ENCODE peak calls at places on chromosomes 5 and 9, in five cellular contexts. One of them, this sample, is unnamed.

GRCh38 chr9:136756836-136757235 is 1.2 kb downstream of the LCN8 start:
- DNase-seq in endothelial cell: no peak
- DNase-seq in HFF-Myc: no peak
- DNase-seq in IMR-90: no peak
- DNase-seq in NCI-H345: no peak
- DNase-seq in this sample: no peak

GRCh38 chr9:89505795-89506385 is 8.0 kb upstream of the SEMA4D start:
- DNase-seq in endothelial cell: no peak
- DNase-seq in HFF-Myc: no peak
- DNase-seq in IMR-90: no peak
- DNase-seq in NCI-H345: peak
- DNase-seq in this sample: peak

GRCh38 chr5:64767959-64768357 is 533 bp downstream of the SREK1IP1 start:
- DNase-seq in endothelial cell: no peak
- DNase-seq in HFF-Myc: no peak
- DNase-seq in IMR-90: peak
- DNase-seq in NCI-H345: no peak
- DNase-seq in this sample: peak

GRCh38 chr5:120449501-120449900 is 14.6 kb upstream of the PRR16 start:
- DNase-seq in endothelial cell: no peak
- DNase-seq in HFF-Myc: no peak
- DNase-seq in IMR-90: peak
- DNase-seq in NCI-H345: no peak
- DNase-seq in this sample: no peak

GRCh38 chr5:7794301-7794700 is 56.6 kb downstream of the CFAP90 start:
- DNase-seq in endothelial cell: no peak
- DNase-seq in HFF-Myc: no peak
- DNase-seq in IMR-90: no peak
- DNase-seq in NCI-H345: no peak
- DNase-seq in this sample: no peak

GRCh38 chr9:73437758-73438157 is 286.1 kb downstream of the ANXA1 start:
- DNase-seq in endothelial cell: no peak
- DNase-seq in HFF-Myc: no peak
- DNase-seq in IMR-90: no peak
- DNase-seq in NCI-H345: no peak
- DNase-seq in this sample: no peak

GRCh38 chr9:128309551-128309950 is 12.7 kb downstream of the TRUB2 start:
- DNase-seq in endothelial cell: no peak
- DNase-seq in HFF-Myc: no peak
- DNase-seq in IMR-90: no peak
- DNase-seq in NCI-H345: no peak
- DNase-seq in this sample: no peak

GRCh38 chr9:81892440-81892839 is 35.8 kb upstream of the SPATA31D4 start:
- DNase-seq in endothelial cell: no peak
- DNase-seq in HFF-Myc: no peak
- DNase-seq in IMR-90: no peak
- DNase-seq in NCI-H345: no peak
- DNase-seq in this sample: no peak

GRCh38 chr9:95341262-95342011 is 23.9 kb upstream of the FANCC start:
- DNase-seq in endothelial cell: no peak
- DNase-seq in HFF-Myc: no peak
- DNase-seq in IMR-90: peak
- DNase-seq in NCI-H345: no peak
- DNase-seq in this sample: no peak

GRCh38 chr5:14328144-14328543 is 185.0 kb downstream of the TRIO start:
- DNase-seq in endothelial cell: no peak
- DNase-seq in HFF-Myc: no peak
- DNase-seq in IMR-90: no peak
- DNase-seq in NCI-H345: no peak
- DNase-seq in this sample: no peak

GRCh38 chr9:129580211-129580915 is 40.5 kb downstream of the C9orf50 start:
- DNase-seq in endothelial cell: no peak
- DNase-seq in HFF-Myc: no peak
- DNase-seq in IMR-90: no peak
- DNase-seq in NCI-H345: no peak
- DNase-seq in this sample: no peak

GRCh38 chr9:100474082-100474949 is 1.4 kb downstream of the TMEFF1 start:
- DNase-seq in endothelial cell: peak
- DNase-seq in HFF-Myc: no peak
- DNase-seq in IMR-90: no peak
- DNase-seq in NCI-H345: no peak
- DNase-seq in this sample: no peak

GRCh38 chr9:129891519-129891918 is 56.3 kb downstream of the USP20 start:
- DNase-seq in endothelial cell: no peak
- DNase-seq in HFF-Myc: no peak
- DNase-seq in IMR-90: no peak
- DNase-seq in NCI-H345: no peak
- DNase-seq in this sample: no peak

GRCh38 chr5:139635606-139636206 is 12.4 kb upstream of the CXXC5 start:
- DNase-seq in endothelial cell: peak
- DNase-seq in HFF-Myc: peak
- DNase-seq in IMR-90: peak
- DNase-seq in NCI-H345: peak
- DNase-seq in this sample: no peak

GRCh38 chr5:86565197-86565789 is 52.4 kb upstream of the COX7C start:
- DNase-seq in endothelial cell: no peak
- DNase-seq in HFF-Myc: no peak
- DNase-seq in IMR-90: no peak
- DNase-seq in NCI-H345: no peak
- DNase-seq in this sample: no peak

GRCh38 chr5:75651575-75651974 is 40.3 kb downstream of the ANKDD1B start:
- DNase-seq in endothelial cell: no peak
- DNase-seq in HFF-Myc: no peak
- DNase-seq in IMR-90: no peak
- DNase-seq in NCI-H345: no peak
- DNase-seq in this sample: no peak

GRCh38 chr5:87169300-87169991 is 98.2 kb upstream of the RASA1 start:
- DNase-seq in endothelial cell: no peak
- DNase-seq in HFF-Myc: no peak
- DNase-seq in IMR-90: peak
- DNase-seq in NCI-H345: no peak
- DNase-seq in this sample: no peak

GRCh38 chr9:69590241-69590640 is 81.9 kb downstream of the APBA1 start:
- DNase-seq in endothelial cell: no peak
- DNase-seq in HFF-Myc: no peak
- DNase-seq in IMR-90: no peak
- DNase-seq in NCI-H345: no peak
- DNase-seq in this sample: no peak

GRCh38 chr9:135101068-135101410 is 13.6 kb downstream of the OLFM1 start:
- DNase-seq in endothelial cell: no peak
- DNase-seq in HFF-Myc: no peak
- DNase-seq in IMR-90: no peak
- DNase-seq in NCI-H345: no peak
- DNase-seq in this sample: no peak

GRCh38 chr5:17151686-17152085 is 65.7 kb upstream of the BASP1 start:
- DNase-seq in endothelial cell: no peak
- DNase-seq in HFF-Myc: no peak
- DNase-seq in IMR-90: peak
- DNase-seq in NCI-H345: no peak
- DNase-seq in this sample: no peak

GRCh38 chr5:126769703-126770102 is 7.2 kb upstream of the LMNB1 start:
- DNase-seq in endothelial cell: no peak
- DNase-seq in HFF-Myc: no peak
- DNase-seq in IMR-90: no peak
- DNase-seq in NCI-H345: no peak
- DNase-seq in this sample: no peak

GRCh38 chr5:138663009-138663408 is 87.8 kb upstream of the HSPA9 start:
- DNase-seq in endothelial cell: no peak
- DNase-seq in HFF-Myc: no peak
- DNase-seq in IMR-90: no peak
- DNase-seq in NCI-H345: peak
- DNase-seq in this sample: no peak

GRCh38 chr5:176742246-176743105 is 67.9 kb upstream of the UNC5A start:
- DNase-seq in endothelial cell: peak
- DNase-seq in HFF-Myc: no peak
- DNase-seq in IMR-90: no peak
- DNase-seq in NCI-H345: no peak
- DNase-seq in this sample: no peak

GRCh38 chr9:106697390-106697789 is 165.6 kb upstream of the ZNF462 start:
- DNase-seq in endothelial cell: no peak
- DNase-seq in HFF-Myc: no peak
- DNase-seq in IMR-90: no peak
- DNase-seq in NCI-H345: no peak
- DNase-seq in this sample: no peak

GRCh38 chr9:124522121-124523098 is 15.2 kb upstream of the NR5A1 start:
- DNase-seq in endothelial cell: no peak
- DNase-seq in HFF-Myc: no peak
- DNase-seq in IMR-90: peak
- DNase-seq in NCI-H345: no peak
- DNase-seq in this sample: no peak

GRCh38 chr5:103840600-103840999 is 278.0 kb upstream of the NUDT12 start:
- DNase-seq in endothelial cell: no peak
- DNase-seq in HFF-Myc: no peak
- DNase-seq in IMR-90: peak
- DNase-seq in NCI-H345: no peak
- DNase-seq in this sample: no peak

GRCh38 chr9:136339173-136339957 is 12.0 kb downstream of the GPSM1 start:
- DNase-seq in endothelial cell: peak
- DNase-seq in HFF-Myc: no peak
- DNase-seq in IMR-90: peak
- DNase-seq in NCI-H345: no peak
- DNase-seq in this sample: peak